ENCODE peak calls at places on chromosomes 11 and 22, in nine cellular contexts. One of them, this sample, is unnamed.

GRCh38 chr11:113532697-113533424 is 57.7 kb upstream of the DRD2 start:
- DNase-seq in A549: peak; percentile 52
- DNase-seq in GM23338: peak; percentile 93
- DNase-seq in retinal pigment epithelial cell: peak; percentile 20
- DNase-seq in GM12878: no peak
- DNase-seq in A673: peak; percentile 83
- DNase-seq in fibroblast of mammary gland: peak; percentile 71
- DNase-seq in brain microvascular endothelial cell: peak; percentile 76
- DNase-seq in HFF-Myc: peak; percentile 58
- DNase-seq in this sample: peak; percentile 72

GRCh38 chr11:88508558-88508807 is 170.9 kb upstream of the CTSC start:
- DNase-seq in A549: no peak
- DNase-seq in GM23338: no peak
- DNase-seq in retinal pigment epithelial cell: no peak
- DNase-seq in GM12878: no peak
- DNase-seq in A673: no peak
- DNase-seq in fibroblast of mammary gland: no peak
- DNase-seq in brain microvascular endothelial cell: no peak
- DNase-seq in HFF-Myc: no peak
- DNase-seq in this sample: no peak

GRCh38 chr11:16097543-16097942 is 258.8 kb downstream of the SOX6 start:
- DNase-seq in A549: no peak
- DNase-seq in GM23338: no peak
- DNase-seq in retinal pigment epithelial cell: no peak
- DNase-seq in GM12878: no peak
- DNase-seq in A673: no peak
- DNase-seq in fibroblast of mammary gland: no peak
- DNase-seq in brain microvascular endothelial cell: no peak
- DNase-seq in HFF-Myc: no peak
- DNase-seq in this sample: no peak

GRCh38 chr22:40749006-40749405 is 69.7 kb downstream of the MCHR1 start:
- DNase-seq in A549: no peak
- DNase-seq in GM23338: no peak
- DNase-seq in retinal pigment epithelial cell: no peak
- DNase-seq in GM12878: no peak
- DNase-seq in A673: no peak
- DNase-seq in fibroblast of mammary gland: no peak
- DNase-seq in brain microvascular endothelial cell: no peak
- DNase-seq in HFF-Myc: no peak
- DNase-seq in this sample: no peak

GRCh38 chr11:93986716-93987115 is 34.4 kb upstream of the HEPHL1 start:
- DNase-seq in A549: peak; percentile 14
- DNase-seq in GM23338: no peak
- DNase-seq in retinal pigment epithelial cell: no peak
- DNase-seq in GM12878: no peak
- DNase-seq in A673: peak; percentile 63
- DNase-seq in fibroblast of mammary gland: peak; percentile 41
- DNase-seq in brain microvascular endothelial cell: no peak
- DNase-seq in HFF-Myc: no peak
- DNase-seq in this sample: no peak

GRCh38 chr11:68373189-68373809 is 60.9 kb downstream of the LRP5 start:
- DNase-seq in A549: no peak
- DNase-seq in GM23338: no peak
- DNase-seq in retinal pigment epithelial cell: no peak
- DNase-seq in GM12878: no peak
- DNase-seq in A673: peak; percentile 90
- DNase-seq in fibroblast of mammary gland: peak; percentile 83
- DNase-seq in brain microvascular endothelial cell: no peak
- DNase-seq in HFF-Myc: peak; percentile 83
- DNase-seq in this sample: no peak

GRCh38 chr11:63490551-63491239 is at the start of gene PLAAT5:
- DNase-seq in A549: no peak
- DNase-seq in GM23338: peak; percentile 81
- DNase-seq in retinal pigment epithelial cell: no peak
- DNase-seq in GM12878: no peak
- DNase-seq in A673: no peak
- DNase-seq in fibroblast of mammary gland: no peak
- DNase-seq in brain microvascular endothelial cell: peak; percentile 6
- DNase-seq in HFF-Myc: no peak
- DNase-seq in this sample: peak; percentile 7

GRCh38 chr22:25028841-25029141 is 76.3 kb downstream of the KIAA1671 start:
- DNase-seq in A549: no peak
- DNase-seq in GM23338: no peak
- DNase-seq in retinal pigment epithelial cell: no peak
- DNase-seq in GM12878: no peak
- DNase-seq in A673: no peak
- DNase-seq in fibroblast of mammary gland: no peak
- DNase-seq in brain microvascular endothelial cell: no peak
- DNase-seq in HFF-Myc: no peak
- DNase-seq in this sample: no peak

GRCh38 chr11:79100093-79100704 is 340.6 kb downstream of the TENM4 start:
- DNase-seq in A549: peak; percentile 70
- DNase-seq in GM23338: peak; percentile 78
- DNase-seq in retinal pigment epithelial cell: no peak
- DNase-seq in GM12878: no peak
- DNase-seq in A673: peak; percentile 75
- DNase-seq in fibroblast of mammary gland: peak; percentile 62
- DNase-seq in brain microvascular endothelial cell: peak; percentile 33
- DNase-seq in HFF-Myc: no peak
- DNase-seq in this sample: peak; percentile 54

GRCh38 chr11:122676638-122677037 is 21.1 kb downstream of the UBASH3B start:
- DNase-seq in A549: peak; percentile 34
- DNase-seq in GM23338: no peak
- DNase-seq in retinal pigment epithelial cell: no peak
- DNase-seq in GM12878: no peak
- DNase-seq in A673: no peak
- DNase-seq in fibroblast of mammary gland: no peak
- DNase-seq in brain microvascular endothelial cell: no peak
- DNase-seq in HFF-Myc: no peak
- DNase-seq in this sample: no peak

GRCh38 chr11:266676-267439 is 11.3 kb upstream of the NLRP6 start:
- DNase-seq in A549: peak; percentile 48
- DNase-seq in GM23338: peak; percentile 19
- DNase-seq in retinal pigment epithelial cell: no peak
- DNase-seq in GM12878: no peak
- DNase-seq in A673: no peak
- DNase-seq in fibroblast of mammary gland: peak; percentile 21
- DNase-seq in brain microvascular endothelial cell: no peak
- DNase-seq in HFF-Myc: no peak
- DNase-seq in this sample: no peak

GRCh38 chr22:44665115-44665514 is 36.9 kb upstream of the PRR5 start:
- DNase-seq in A549: no peak
- DNase-seq in GM23338: peak; percentile 42
- DNase-seq in retinal pigment epithelial cell: no peak
- DNase-seq in GM12878: no peak
- DNase-seq in A673: no peak
- DNase-seq in fibroblast of mammary gland: no peak
- DNase-seq in brain microvascular endothelial cell: no peak
- DNase-seq in HFF-Myc: no peak
- DNase-seq in this sample: no peak

GRCh38 chr11:76637491-76638266 is 32.9 kb downstream of the LRRC32 start:
- DNase-seq in A549: no peak
- DNase-seq in GM23338: no peak
- DNase-seq in retinal pigment epithelial cell: no peak
- DNase-seq in GM12878: peak; percentile 67
- DNase-seq in A673: no peak
- DNase-seq in fibroblast of mammary gland: no peak
- DNase-seq in brain microvascular endothelial cell: no peak
- DNase-seq in HFF-Myc: no peak
- DNase-seq in this sample: peak; percentile 88

GRCh38 chr11:126347751-126348628 is 7.5 kb upstream of the ST3GAL4 start:
- DNase-seq in A549: no peak
- DNase-seq in GM23338: no peak
- DNase-seq in retinal pigment epithelial cell: no peak
- DNase-seq in GM12878: no peak
- DNase-seq in A673: no peak
- DNase-seq in fibroblast of mammary gland: no peak
- DNase-seq in brain microvascular endothelial cell: no peak
- DNase-seq in HFF-Myc: no peak
- DNase-seq in this sample: no peak

GRCh38 chr11:57214494-57214893 is 22.6 kb downstream of the APLNR start:
- DNase-seq in A549: peak; percentile 16
- DNase-seq in GM23338: no peak
- DNase-seq in retinal pigment epithelial cell: peak; percentile 62
- DNase-seq in GM12878: no peak
- DNase-seq in A673: no peak
- DNase-seq in fibroblast of mammary gland: peak; percentile 81
- DNase-seq in brain microvascular endothelial cell: peak; percentile 83
- DNase-seq in HFF-Myc: peak; percentile 11
- DNase-seq in this sample: no peak

GRCh38 chr11:120817131-120817530 is 206.8 kb upstream of the TBCEL start:
- DNase-seq in A549: no peak
- DNase-seq in GM23338: no peak
- DNase-seq in retinal pigment epithelial cell: no peak
- DNase-seq in GM12878: no peak
- DNase-seq in A673: no peak
- DNase-seq in fibroblast of mammary gland: no peak
- DNase-seq in brain microvascular endothelial cell: no peak
- DNase-seq in HFF-Myc: no peak
- DNase-seq in this sample: no peak

GRCh38 chr11:120819003-120819402 is 204.9 kb upstream of the TBCEL start:
- DNase-seq in A549: no peak
- DNase-seq in GM23338: no peak
- DNase-seq in retinal pigment epithelial cell: no peak
- DNase-seq in GM12878: no peak
- DNase-seq in A673: no peak
- DNase-seq in fibroblast of mammary gland: no peak
- DNase-seq in brain microvascular endothelial cell: no peak
- DNase-seq in HFF-Myc: no peak
- DNase-seq in this sample: peak; percentile 27

GRCh38 chr11:120820040-120820439 is 203.9 kb upstream of the TBCEL start:
- DNase-seq in A549: no peak
- DNase-seq in GM23338: no peak
- DNase-seq in retinal pigment epithelial cell: no peak
- DNase-seq in GM12878: no peak
- DNase-seq in A673: no peak
- DNase-seq in fibroblast of mammary gland: no peak
- DNase-seq in brain microvascular endothelial cell: no peak
- DNase-seq in HFF-Myc: no peak
- DNase-seq in this sample: no peak

GRCh38 chr11:120818097-120818496 is 205.8 kb upstream of the TBCEL start:
- DNase-seq in A549: no peak
- DNase-seq in GM23338: no peak
- DNase-seq in retinal pigment epithelial cell: no peak
- DNase-seq in GM12878: no peak
- DNase-seq in A673: no peak
- DNase-seq in fibroblast of mammary gland: no peak
- DNase-seq in brain microvascular endothelial cell: no peak
- DNase-seq in HFF-Myc: no peak
- DNase-seq in this sample: no peak

DNA sequence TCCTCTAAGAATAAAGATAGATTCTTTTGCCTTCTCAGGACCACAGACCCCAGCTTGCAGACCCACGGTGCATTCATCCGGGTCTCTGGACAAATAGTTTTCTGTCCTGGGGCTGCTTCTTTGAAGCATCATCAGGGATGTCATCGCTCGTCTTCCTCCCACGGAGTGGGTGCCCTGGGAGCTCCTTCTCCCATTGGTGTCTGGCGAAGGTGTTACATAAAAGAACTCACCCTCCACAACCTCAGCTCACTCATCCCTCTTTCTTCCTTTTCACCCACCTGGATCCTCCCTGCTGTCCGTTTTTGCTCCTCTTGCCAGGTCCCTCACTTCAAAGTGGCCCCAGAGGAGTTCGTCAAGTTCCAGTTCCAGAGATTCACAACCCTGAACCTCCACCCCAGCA is 204.5 kb upstream of the TBCEL start:
- DNase-seq in A549: no peak
- DNase-seq in GM23338: no peak
- DNase-seq in retinal pigment epithelial cell: no peak
- DNase-seq in GM12878: no peak
- DNase-seq in A673: no peak
- DNase-seq in fibroblast of mammary gland: no peak
- DNase-seq in brain microvascular endothelial cell: no peak
- DNase-seq in HFF-Myc: no peak
- DNase-seq in this sample: no peak
- H3K4me3 ChIP-seq in A549: no peak overlapping the region
- H3K4me3 ChIP-seq in GM23338: no peak overlapping the region
- H3K4me3 ChIP-seq in retinal pigment epithelial cell: no peak overlapping the region
- H3K4me3 ChIP-seq in GM12878: no peak overlapping the region
- H3K4me3 ChIP-seq in A673: no peak overlapping the region
- H3K4me3 ChIP-seq in fibroblast of mammary gland: no peak overlapping the region
- H3K4me3 ChIP-seq in brain microvascular endothelial cell: no peak overlapping the region
- H3K4me3 ChIP-seq in HFF-Myc: no peak overlapping the region
- H3K4me3 ChIP-seq in this sample: no peak overlapping the region

GRCh38 chr11:42407379-42407778 is 904.4 kb upstream of the API5 start:
- DNase-seq in A549: no peak
- DNase-seq in GM23338: peak; percentile 97
- DNase-seq in retinal pigment epithelial cell: no peak
- DNase-seq in GM12878: no peak
- DNase-seq in A673: peak; percentile 43
- DNase-seq in fibroblast of mammary gland: no peak
- DNase-seq in brain microvascular endothelial cell: peak; percentile 10
- DNase-seq in HFF-Myc: no peak
- DNase-seq in this sample: peak; percentile 13
- TF ChIP-seq CTCF in A549: no peak
- TF ChIP-seq CTCF in GM23338: peak; percentile 94
- TF ChIP-seq CTCF in retinal pigment epithelial cell: peak; percentile 19
- TF ChIP-seq CTCF in GM12878: no peak
- TF ChIP-seq CTCF in A673: peak; percentile 60
- TF ChIP-seq CTCF in fibroblast of mammary gland: no peak
- TF ChIP-seq CTCF in brain microvascular endothelial cell: peak; percentile 36
- TF ChIP-seq CTCF in HFF-Myc: no peak
- TF ChIP-seq CTCF in this sample: no peak

DNA sequence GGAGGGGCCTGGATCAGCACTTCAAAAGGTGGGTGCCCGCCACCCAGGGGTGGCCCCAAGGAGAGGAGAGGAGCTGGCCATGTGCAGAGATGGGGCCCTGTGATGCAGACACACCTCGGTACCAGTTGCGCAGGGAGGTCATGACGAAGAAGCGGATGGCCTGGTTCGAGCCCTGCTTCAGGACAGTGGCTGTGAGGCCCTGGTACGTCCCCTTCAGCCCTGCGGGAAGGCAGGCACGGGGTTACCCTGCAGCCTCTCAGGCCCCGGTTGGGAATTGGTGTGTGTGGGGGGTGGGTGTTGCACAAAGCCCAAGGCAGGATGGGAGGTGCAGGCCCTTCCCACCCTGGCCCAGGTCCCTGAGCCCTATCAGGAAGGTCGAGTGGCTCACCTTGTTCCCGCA is 1.8 kb downstream of the SLC25A1 start:
- DNase-seq in A549: no peak
- DNase-seq in GM23338: no peak
- DNase-seq in retinal pigment epithelial cell: no peak
- DNase-seq in GM12878: no peak
- DNase-seq in A673: no peak
- DNase-seq in fibroblast of mammary gland: no peak
- DNase-seq in brain microvascular endothelial cell: no peak
- DNase-seq in HFF-Myc: no peak
- DNase-seq in this sample: no peak
- H3K4me3 ChIP-seq in A549: no peak overlapping the region
- H3K4me3 ChIP-seq in GM23338: peak overlapping the region; percentile 62
- H3K4me3 ChIP-seq in retinal pigment epithelial cell: no peak overlapping the region
- H3K4me3 ChIP-seq in GM12878: peak overlapping the region; percentile 76
- H3K4me3 ChIP-seq in A673: peak overlapping the region; percentile 87
- H3K4me3 ChIP-seq in fibroblast of mammary gland: peak overlapping the region; percentile 56
- H3K4me3 ChIP-seq in brain microvascular endothelial cell: peak overlapping the region; percentile 12
- H3K4me3 ChIP-seq in HFF-Myc: peak overlapping the region; percentile 71
- H3K4me3 ChIP-seq in this sample: no peak overlapping the region

GRCh38 chr11:108467091-108467823 is at the start of gene C11orf65:
- DNase-seq in A549: peak; percentile 95
- DNase-seq in GM23338: peak; percentile 99
- DNase-seq in retinal pigment epithelial cell: peak; percentile 89
- DNase-seq in GM12878: peak; percentile 96
- DNase-seq in A673: peak; percentile 99
- DNase-seq in fibroblast of mammary gland: peak; percentile 97
- DNase-seq in brain microvascular endothelial cell: peak; percentile 96
- DNase-seq in HFF-Myc: peak; percentile 92
- DNase-seq in this sample: peak; percentile 97

GRCh38 chr11:108466405-108466804 is 924 bp downstream of the C11orf65 start:
- DNase-seq in A549: no peak
- DNase-seq in GM23338: no peak
- DNase-seq in retinal pigment epithelial cell: no peak
- DNase-seq in GM12878: no peak
- DNase-seq in A673: no peak
- DNase-seq in fibroblast of mammary gland: no peak
- DNase-seq in brain microvascular endothelial cell: no peak
- DNase-seq in HFF-Myc: no peak
- DNase-seq in this sample: no peak
- TF ChIP-seq CTCF in A549: no peak
- TF ChIP-seq CTCF in GM23338: no peak
- TF ChIP-seq CTCF in retinal pigment epithelial cell: no peak
- TF ChIP-seq CTCF in GM12878: no peak
- TF ChIP-seq CTCF in A673: no peak
- TF ChIP-seq CTCF in fibroblast of mammary gland: no peak
- TF ChIP-seq CTCF in brain microvascular endothelial cell: no peak
- TF ChIP-seq CTCF in HFF-Myc: no peak
- TF ChIP-seq CTCF in this sample: no peak

This sample was measured in GM12865.